ENCODE peak calls at places on chromosomes 5 and 9, in seven cellular contexts. C is stimulated activated CD8-positive, alpha-beta memory T cell treated with anti-CD3 and anti-CD28 coated beads, Interleukin-4, amount 100 ng/mL, for 4 hours; T is transverse colon; H is osteocyte; X is A549; M is NCI-H526 treated with DMSO at 0.1 percent for 48 hours; R is GM04504. O is an unnamed sample.

GRCh38 chr5:175664723-175665122 is 6.9 kb downstream of the HRH2 start:
- DNase-seq in C (no peak), R (no peak), T (no peak), H (no peak), M (no peak), X (no peak), O (no peak)

GRCh38 chr5:179568731-179569130 is 18.4 kb downstream of the RUFY1 start:
- DNase-seq in X (no peak), T (no peak), C (no peak), R (no peak), M (no peak), H (no peak), O (no peak)

GRCh38 chr5:7837401-7837800 is 13.5 kb downstream of the CFAP90 start:
- DNase-seq in T (no peak), C (no peak), H (no peak), X (no peak), R (no peak), M (no peak), O (no peak)

GRCh38 chr5:1826235-1826980 is 25.2 kb downstream of the NDUFS6 start:
- DNase-seq in R (no peak), T (no peak), H (no peak), C (no peak), M (no peak), X (no peak), O (no peak)

GRCh38 chr5:119275873-119276214 is 80.0 kb upstream of the TNFAIP8 start:
- DNase-seq in C (no peak), M (peak), X (no peak), R (no peak), T (peak), H (no peak), O (no peak)

GRCh38 chr5:140358738-140359310 is 1.2 kb upstream of the SLC4A9 start:
- DNase-seq in H (no peak), T (no peak), R (no peak), M (peak), C (no peak), X (peak), O (no peak)

GRCh38 chr5:90898330-90899013 is 339.9 kb downstream of the ADGRV1 start:
- DNase-seq in X (no peak), M (no peak), H (no peak), T (no peak), R (no peak), C (no peak), O (no peak)

GRCh38 chr5:120139039-120139438 is 325.1 kb upstream of the PRR16 start:
- DNase-seq in H (no peak), C (no peak), R (peak), X (peak), M (no peak), T (no peak), O (no peak)

GRCh38 chr9:124840300-124840833 is 12.9 kb upstream of the WDR38 start:
- DNase-seq in R (no peak), T (no peak), H (no peak), C (no peak), M (no peak), X (peak), O (peak)

GRCh38 chr5:167143726-167144125 is 1147.7 kb upstream of the WWC1 start:
- DNase-seq in T (no peak), H (no peak), C (no peak), R (no peak), M (no peak), X (peak), O (no peak)

O was measured in body of pancreas.